ENCODE peak calls at places on chromosomes 4 and X, in four cellular contexts. I is DMS153, J is AG08395, V is stromal cell of bone marrow. F is an unnamed sample.

GRCh38 chrX:53440631-53441517 is 6.7 kb upstream of the HSD17B10 start:
- DNase-seq in I (no peak), J (peak; percentile 66), V (peak; percentile 36), F (no peak)

GRCh38 chr4:77104405-77105292 is 28.9 kb upstream of the CCNI start:
- DNase-seq in I (peak; percentile 94), J (peak; percentile 36), V (peak; percentile 6), F (no peak)

GRCh38 chrX:88604433-88605221 is 142.4 kb upstream of the CPXCR1 start:
- DNase-seq in I (no peak), J (no peak), V (no peak), F (no peak)

GRCh38 chr4:126807132-126807531 is 825.6 kb upstream of the INTU start:
- DNase-seq in I (no peak), J (peak; percentile 38), V (no peak), F (no peak)

GRCh38 chr4:171565130-171565788 is 247.9 kb upstream of the GALNTL6 start:
- DNase-seq in I (no peak), J (no peak), V (no peak), F (no peak)

GRCh38 chrX:132412208-132412607 is 76.6 kb downstream of the MBNL3 start:
- DNase-seq in I (no peak), J (no peak), V (no peak), F (no peak)

GRCh38 chr4:155705664-155706063 is 39.0 kb downstream of the GUCY1A1 start:
- DNase-seq in I (no peak), J (no peak), V (peak; percentile 14), F (no peak)

GRCh38 chr4:166903408-166903807 is 330.9 kb downstream of the SPOCK3 start:
- DNase-seq in I (peak; percentile 44), J (no peak), V (no peak), F (no peak)

GRCh38 chrX:136619889-136620505 is 28.0 kb upstream of the CD40LG start:
- DNase-seq in I (no peak), J (no peak), V (no peak), F (no peak)

GRCh38 chrX:6225307-6226052 is 3.2 kb downstream of the NLGN4X start:
- DNase-seq in I (no peak), J (no peak), V (no peak), F (no peak)

GRCh38 chrX:88101968-88102367 is 584.4 kb downstream of the KLHL4 start:
- DNase-seq in I (no peak), J (no peak), V (no peak), F (no peak)

F was measured in AG09319.